ENCODE peak calls at places on chromosome 11, in nine cellular contexts. One of them, this sample, is unnamed.
A peak's percentile ranks its signal among the peaks of the same experiment; 100 is the strongest.

GRCh38 chr11:65041206-65042035 is at the start of gene SAC3D1:
- DNase-seq in stomach: peak; percentile 67
- DNase-seq in lower lobe of right lung: peak; percentile 79
- DNase-seq in neural progenitor cell: peak; percentile 87
- DNase-seq in CD4-positive, alpha-beta T cell: peak; percentile 60
- DNase-seq in PC-9: peak; percentile 83
- DNase-seq in Panc1: no peak
- DNase-seq in fibroblast of lung: no peak
- DNase-seq in heart left ventricle: no peak
- DNase-seq in this sample: no peak

GRCh38 chr11:94602430-94603372 is 35.5 kb downstream of the PIWIL4 start:
- DNase-seq in neural progenitor cell: no peak
- DNase-seq in fibroblast of lung: peak; percentile 88
- DNase-seq in CD4-positive, alpha-beta T cell: peak; percentile 29
- DNase-seq in Panc1: peak; percentile 43
- DNase-seq in lower lobe of right lung: peak; percentile 62
- DNase-seq in stomach: peak; percentile 67
- DNase-seq in PC-9: peak; percentile 66
- DNase-seq in heart left ventricle: peak; percentile 57
- DNase-seq in this sample: peak; percentile 81

GRCh38 chr11:64138413-64138812 is 27.5 kb downstream of the MACROD1 start:
- DNase-seq in stomach: no peak
- DNase-seq in Panc1: no peak
- DNase-seq in CD4-positive, alpha-beta T cell: no peak
- DNase-seq in neural progenitor cell: no peak
- DNase-seq in fibroblast of lung: no peak
- DNase-seq in PC-9: no peak
- DNase-seq in heart left ventricle: no peak
- DNase-seq in lower lobe of right lung: no peak
- DNase-seq in this sample: no peak

GRCh38 chr11:95647805-95648379 is 141.7 kb downstream of the FAM76B start:
- DNase-seq in CD4-positive, alpha-beta T cell: no peak
- DNase-seq in PC-9: no peak
- DNase-seq in stomach: no peak
- DNase-seq in fibroblast of lung: no peak
- DNase-seq in lower lobe of right lung: no peak
- DNase-seq in heart left ventricle: no peak
- DNase-seq in Panc1: no peak
- DNase-seq in neural progenitor cell: no peak
- DNase-seq in this sample: no peak

GRCh38 chr11:130561441-130561881 is 113.0 kb downstream of the ADAMTS15 start:
- DNase-seq in PC-9: no peak
- DNase-seq in neural progenitor cell: no peak
- DNase-seq in stomach: no peak
- DNase-seq in CD4-positive, alpha-beta T cell: no peak
- DNase-seq in fibroblast of lung: peak; percentile 36
- DNase-seq in Panc1: no peak
- DNase-seq in heart left ventricle: no peak
- DNase-seq in lower lobe of right lung: no peak
- DNase-seq in this sample: no peak

GRCh38 chr11:27201454-27202302 is 161.1 kb downstream of the BBOX1 start:
- DNase-seq in stomach: peak; percentile 93
- DNase-seq in fibroblast of lung: peak; percentile 79
- DNase-seq in Panc1: peak; percentile 64
- DNase-seq in CD4-positive, alpha-beta T cell: no peak
- DNase-seq in neural progenitor cell: no peak
- DNase-seq in heart left ventricle: peak; percentile 63
- DNase-seq in PC-9: peak; percentile 73
- DNase-seq in lower lobe of right lung: peak; percentile 63
- DNase-seq in this sample: no peak

GRCh38 chr11:1220941-1221721 is 1.7 kb upstream of the MUC5B start:
- DNase-seq in neural progenitor cell: no peak
- DNase-seq in heart left ventricle: no peak
- DNase-seq in Panc1: no peak
- DNase-seq in PC-9: no peak
- DNase-seq in stomach: no peak
- DNase-seq in fibroblast of lung: no peak
- DNase-seq in CD4-positive, alpha-beta T cell: no peak
- DNase-seq in lower lobe of right lung: peak; percentile 29
- DNase-seq in this sample: no peak

GRCh38 chr11:59102259-59102765 is 4.7 kb upstream of the FAM111B start:
- DNase-seq in Panc1: peak; percentile 36
- DNase-seq in neural progenitor cell: peak; percentile 87
- DNase-seq in lower lobe of right lung: peak; percentile 75
- DNase-seq in CD4-positive, alpha-beta T cell: peak; percentile 47
- DNase-seq in PC-9: peak; percentile 11
- DNase-seq in stomach: peak; percentile 65
- DNase-seq in heart left ventricle: peak; percentile 22
- DNase-seq in fibroblast of lung: peak; percentile 36
- DNase-seq in this sample: no peak

GRCh38 chr11:17558025-17558780 is 11.1 kb downstream of the OTOG start:
- DNase-seq in CD4-positive, alpha-beta T cell: no peak
- DNase-seq in neural progenitor cell: no peak
- DNase-seq in lower lobe of right lung: no peak
- DNase-seq in Panc1: no peak
- DNase-seq in fibroblast of lung: no peak
- DNase-seq in stomach: no peak
- DNase-seq in heart left ventricle: no peak
- DNase-seq in PC-9: no peak
- DNase-seq in this sample: no peak

GRCh38 chr11:114219559-114220349 is 76.4 kb upstream of the NNMT start:
- DNase-seq in Panc1: no peak
- DNase-seq in neural progenitor cell: peak; percentile 81
- DNase-seq in lower lobe of right lung: no peak
- DNase-seq in stomach: no peak
- DNase-seq in CD4-positive, alpha-beta T cell: no peak
- DNase-seq in PC-9: no peak
- DNase-seq in heart left ventricle: no peak
- DNase-seq in fibroblast of lung: peak; percentile 95
- DNase-seq in this sample: no peak

GRCh38 chr11:69918231-69918937 is 99.2 kb upstream of the FGF3 start:
- DNase-seq in neural progenitor cell: no peak
- DNase-seq in fibroblast of lung: no peak
- DNase-seq in heart left ventricle: no peak
- DNase-seq in stomach: peak; percentile 74
- DNase-seq in CD4-positive, alpha-beta T cell: no peak
- DNase-seq in lower lobe of right lung: peak; percentile 39
- DNase-seq in Panc1: no peak
- DNase-seq in PC-9: no peak
- DNase-seq in this sample: no peak

GRCh38 chr11:57637626-57638004 is 12.1 kb downstream of the YPEL4 start:
- DNase-seq in lower lobe of right lung: no peak
- DNase-seq in heart left ventricle: no peak
- DNase-seq in CD4-positive, alpha-beta T cell: no peak
- DNase-seq in neural progenitor cell: peak; percentile 85
- DNase-seq in fibroblast of lung: no peak
- DNase-seq in Panc1: no peak
- DNase-seq in stomach: no peak
- DNase-seq in PC-9: no peak
- DNase-seq in this sample: no peak

GRCh38 chr11:5737672-5738071 is 1.4 kb downstream of the OR56B1 start:
- DNase-seq in PC-9: no peak
- DNase-seq in Panc1: no peak
- DNase-seq in CD4-positive, alpha-beta T cell: no peak
- DNase-seq in heart left ventricle: no peak
- DNase-seq in stomach: no peak
- DNase-seq in neural progenitor cell: no peak
- DNase-seq in lower lobe of right lung: no peak
- DNase-seq in fibroblast of lung: no peak
- DNase-seq in this sample: no peak

GRCh38 chr11:97743205-97743742 is 1277.5 kb upstream of the CNTN5 start:
- DNase-seq in lower lobe of right lung: no peak
- DNase-seq in heart left ventricle: no peak
- DNase-seq in PC-9: no peak
- DNase-seq in Panc1: no peak
- DNase-seq in stomach: no peak
- DNase-seq in fibroblast of lung: peak; percentile 71
- DNase-seq in neural progenitor cell: no peak
- DNase-seq in CD4-positive, alpha-beta T cell: no peak
- DNase-seq in this sample: no peak

GRCh38 chr11:97751405-97751804 is 1269.3 kb upstream of the CNTN5 start:
- DNase-seq in heart left ventricle: peak; percentile 64
- DNase-seq in PC-9: no peak
- DNase-seq in neural progenitor cell: no peak
- DNase-seq in stomach: no peak
- DNase-seq in Panc1: no peak
- DNase-seq in lower lobe of right lung: no peak
- DNase-seq in CD4-positive, alpha-beta T cell: no peak
- DNase-seq in fibroblast of lung: no peak
- DNase-seq in this sample: no peak

GRCh38 chr11:97745515-97746050 is 1275.2 kb upstream of the CNTN5 start:
- DNase-seq in heart left ventricle: no peak
- DNase-seq in neural progenitor cell: no peak
- DNase-seq in lower lobe of right lung: no peak
- DNase-seq in fibroblast of lung: no peak
- DNase-seq in CD4-positive, alpha-beta T cell: no peak
- DNase-seq in PC-9: no peak
- DNase-seq in stomach: no peak
- DNase-seq in Panc1: no peak
- DNase-seq in this sample: no peak

GRCh38 chr11:97742717-97743116 is 1278.0 kb upstream of the CNTN5 start:
- DNase-seq in CD4-positive, alpha-beta T cell: no peak
- DNase-seq in stomach: no peak
- DNase-seq in heart left ventricle: no peak
- DNase-seq in Panc1: no peak
- DNase-seq in neural progenitor cell: no peak
- DNase-seq in lower lobe of right lung: no peak
- DNase-seq in fibroblast of lung: peak; percentile 73
- DNase-seq in PC-9: no peak
- DNase-seq in this sample: no peak

GRCh38 chr11:97746832-97747231 is 1273.9 kb upstream of the CNTN5 start:
- DNase-seq in neural progenitor cell: no peak
- DNase-seq in stomach: no peak
- DNase-seq in CD4-positive, alpha-beta T cell: no peak
- DNase-seq in Panc1: no peak
- DNase-seq in heart left ventricle: no peak
- DNase-seq in fibroblast of lung: no peak
- DNase-seq in PC-9: no peak
- DNase-seq in lower lobe of right lung: no peak
- DNase-seq in this sample: no peak
- H3K9me3 ChIP-seq in neural progenitor cell: no peaks in the 10 kb centered on the region
- H3K9me3 ChIP-seq in stomach: peaks cover 4% of the 10 kb centered on the region
- H3K9me3 ChIP-seq in CD4-positive, alpha-beta T cell: peaks cover 7% of the 10 kb centered on the region
- H3K9me3 ChIP-seq in Panc1: no peaks in the 10 kb centered on the region
- H3K9me3 ChIP-seq in heart left ventricle: no peaks in the 10 kb centered on the region
- H3K9me3 ChIP-seq in fibroblast of lung: no peaks in the 10 kb centered on the region
- H3K9me3 ChIP-seq in PC-9: no peaks in the 10 kb centered on the region
- H3K9me3 ChIP-seq in lower lobe of right lung: no peaks in the 10 kb centered on the region
- H3K9me3 ChIP-seq in this sample: peaks cover 12% of the 10 kb centered on the region

DNA sequence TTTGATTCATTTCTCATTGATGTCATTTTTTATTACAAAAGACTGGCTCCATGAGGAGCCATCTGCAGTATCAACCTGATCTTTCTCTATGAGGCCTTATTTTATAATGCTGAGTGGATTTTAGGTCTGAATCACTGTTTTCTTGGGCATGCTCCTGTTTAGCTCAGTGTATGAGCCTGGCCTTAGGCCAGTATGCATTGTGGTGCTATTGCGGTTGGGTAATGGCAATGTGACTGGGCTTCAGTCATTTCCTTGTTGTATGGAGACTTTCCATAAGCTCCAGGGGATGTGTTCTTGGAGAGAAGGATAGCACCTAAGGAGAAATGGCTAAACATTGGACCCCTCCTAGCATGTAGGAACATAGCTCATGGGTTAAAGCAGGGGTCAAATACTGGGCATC is 293.2 kb downstream of the NELL1 start:
- DNase-seq in fibroblast of lung: no peak
- DNase-seq in stomach: no peak
- DNase-seq in heart left ventricle: no peak
- DNase-seq in PC-9: no peak
- DNase-seq in neural progenitor cell: no peak
- DNase-seq in Panc1: no peak
- DNase-seq in CD4-positive, alpha-beta T cell: no peak
- DNase-seq in lower lobe of right lung: no peak
- DNase-seq in this sample: no peak
- H3K27ac ChIP-seq in fibroblast of lung: no peak overlapping the region
- H3K27ac ChIP-seq in stomach: no peak overlapping the region
- H3K27ac ChIP-seq in heart left ventricle: no peak overlapping the region
- H3K27ac ChIP-seq in PC-9: no peak overlapping the region
- H3K27ac ChIP-seq in neural progenitor cell: no peak overlapping the region
- H3K27ac ChIP-seq in Panc1: no peak overlapping the region
- H3K27ac ChIP-seq in CD4-positive, alpha-beta T cell: no peak overlapping the region
- H3K27ac ChIP-seq in lower lobe of right lung: no peak overlapping the region
- H3K27ac ChIP-seq in this sample: no peak overlapping the region

GRCh38 chr11:48078661-48079060 is 98.3 kb downstream of the PTPRJ start:
- DNase-seq in lower lobe of right lung: no peak
- DNase-seq in stomach: no peak
- DNase-seq in CD4-positive, alpha-beta T cell: no peak
- DNase-seq in Panc1: no peak
- DNase-seq in heart left ventricle: no peak
- DNase-seq in PC-9: no peak
- DNase-seq in fibroblast of lung: peak; percentile 36
- DNase-seq in neural progenitor cell: no peak
- DNase-seq in this sample: no peak
- TF ChIP-seq CTCF in lower lobe of right lung: no peak
- TF ChIP-seq CTCF in stomach: no peak
- TF ChIP-seq CTCF in CD4-positive, alpha-beta T cell: no peak
- TF ChIP-seq CTCF in Panc1: no peak
- TF ChIP-seq CTCF in heart left ventricle: no peak
- TF ChIP-seq CTCF in PC-9: no peak
- TF ChIP-seq CTCF in fibroblast of lung: no peak
- TF ChIP-seq CTCF in neural progenitor cell: no peak
- TF ChIP-seq CTCF in this sample: no peak

GRCh38 chr11:54603898-54604297 is at the start of gene OR4C46:
- DNase-seq in CD4-positive, alpha-beta T cell: no peak
- DNase-seq in Panc1: no peak
- DNase-seq in lower lobe of right lung: no peak
- DNase-seq in fibroblast of lung: no peak
- DNase-seq in neural progenitor cell: no peak
- DNase-seq in heart left ventricle: no peak
- DNase-seq in PC-9: no peak
- DNase-seq in stomach: no peak
- DNase-seq in this sample: no peak
- H3K9me3 ChIP-seq in CD4-positive, alpha-beta T cell: no peaks in the 10 kb centered on the region
- H3K9me3 ChIP-seq in Panc1: no peaks in the 10 kb centered on the region
- H3K9me3 ChIP-seq in lower lobe of right lung: no peaks in the 10 kb centered on the region
- H3K9me3 ChIP-seq in fibroblast of lung: no peaks in the 10 kb centered on the region
- H3K9me3 ChIP-seq in neural progenitor cell: peaks cover 9% of the 10 kb centered on the region
- H3K9me3 ChIP-seq in heart left ventricle: no peaks in the 10 kb centered on the region
- H3K9me3 ChIP-seq in PC-9: no peaks in the 10 kb centered on the region
- H3K9me3 ChIP-seq in stomach: peaks cover 4% of the 10 kb centered on the region
- H3K9me3 ChIP-seq in this sample: peaks cover 10% of the 10 kb centered on the region

GRCh38 chr11:15889353-15889752 is 467.0 kb downstream of the SOX6 start:
- DNase-seq in heart left ventricle: no peak
- DNase-seq in lower lobe of right lung: no peak
- DNase-seq in fibroblast of lung: no peak
- DNase-seq in neural progenitor cell: no peak
- DNase-seq in CD4-positive, alpha-beta T cell: no peak
- DNase-seq in stomach: no peak
- DNase-seq in Panc1: no peak
- DNase-seq in PC-9: no peak
- DNase-seq in this sample: no peak
- H3K27ac ChIP-seq in heart left ventricle: no peak overlapping the region
- H3K27ac ChIP-seq in lower lobe of right lung: no peak overlapping the region
- H3K27ac ChIP-seq in fibroblast of lung: no peak overlapping the region
- H3K27ac ChIP-seq in neural progenitor cell: no peak overlapping the region
- H3K27ac ChIP-seq in CD4-positive, alpha-beta T cell: no peak overlapping the region
- H3K27ac ChIP-seq in stomach: no peak overlapping the region
- H3K27ac ChIP-seq in Panc1: no peak overlapping the region
- H3K27ac ChIP-seq in PC-9: no peak overlapping the region
- H3K27ac ChIP-seq in this sample: no peak overlapping the region

This sample was measured in AG04450.